ENCODE peak calls at places on chromosome 2, in ten cellular contexts. R is OCI-LY7; U is left ventricle myocardium inferior; A is psoas muscle; K is ovary; D is CD8-positive, alpha-beta T cell; X is adrenal gland; N is coronary artery; I is effector memory CD4-positive, alpha-beta T cell; Q is CD4-positive, alpha-beta memory T cell. O is an unnamed sample.
A peak's percentile ranks its signal among the peaks of the same experiment; 100 is the strongest.

GRCh38 chr2:191228861-191229260 is 16.3 kb upstream of the MYO1B start:
- DNase-seq in R (no peak), U (peak; percentile 65), A (peak; percentile 28), K (no peak), D (no peak), X (no peak), N (no peak), I (no peak), Q (no peak), O (peak; percentile 60)

GRCh38 chr2:126849991-126850535 is 48.6 kb upstream of the TEX51 start:
- DNase-seq in R (no peak), U (no peak), A (no peak), K (no peak), D (no peak), X (no peak), N (peak; percentile 46), I (no peak), Q (no peak), O (no peak)

GRCh38 chr2:177433402-177433801 is 40.8 kb downstream of the AGPS start:
- DNase-seq in R (no peak), U (no peak), A (no peak), K (no peak), D (no peak), X (no peak), N (no peak), I (no peak), Q (no peak), O (no peak)

GRCh38 chr2:135745545-135745944 is 3.9 kb downstream of the UBXN4 start:
- DNase-seq in R (no peak), U (no peak), A (no peak), K (no peak), D (no peak), X (no peak), N (no peak), I (no peak), Q (no peak), O (no peak)

GRCh38 chr2:148122788-148123187 is 101.9 kb downstream of the MBD5 start:
- DNase-seq in R (no peak), U (no peak), A (no peak), K (no peak), D (no peak), X (no peak), N (no peak), I (no peak), Q (no peak), O (no peak)

GRCh38 chr2:10405441-10405840 is 42.7 kb downstream of the ODC1 start:
- DNase-seq in R (no peak), U (peak; percentile 47), A (peak; percentile 82), K (peak; percentile 32), D (no peak), X (peak; percentile 96), N (peak; percentile 97), I (no peak), Q (no peak), O (peak; percentile 56)

GRCh38 chr2:71156531-71156930 is 26.1 kb downstream of the MPHOSPH10 start:
- DNase-seq in R (no peak), U (no peak), A (no peak), K (no peak), D (no peak), X (no peak), N (no peak), I (no peak), Q (no peak), O (no peak)

GRCh38 chr2:25246558-25247290 is 78.3 kb upstream of the POMC start:
- DNase-seq in R (no peak), U (no peak), A (no peak), K (no peak), D (no peak), X (peak; percentile 37), N (no peak), I (no peak), Q (no peak), O (no peak)

DNA sequence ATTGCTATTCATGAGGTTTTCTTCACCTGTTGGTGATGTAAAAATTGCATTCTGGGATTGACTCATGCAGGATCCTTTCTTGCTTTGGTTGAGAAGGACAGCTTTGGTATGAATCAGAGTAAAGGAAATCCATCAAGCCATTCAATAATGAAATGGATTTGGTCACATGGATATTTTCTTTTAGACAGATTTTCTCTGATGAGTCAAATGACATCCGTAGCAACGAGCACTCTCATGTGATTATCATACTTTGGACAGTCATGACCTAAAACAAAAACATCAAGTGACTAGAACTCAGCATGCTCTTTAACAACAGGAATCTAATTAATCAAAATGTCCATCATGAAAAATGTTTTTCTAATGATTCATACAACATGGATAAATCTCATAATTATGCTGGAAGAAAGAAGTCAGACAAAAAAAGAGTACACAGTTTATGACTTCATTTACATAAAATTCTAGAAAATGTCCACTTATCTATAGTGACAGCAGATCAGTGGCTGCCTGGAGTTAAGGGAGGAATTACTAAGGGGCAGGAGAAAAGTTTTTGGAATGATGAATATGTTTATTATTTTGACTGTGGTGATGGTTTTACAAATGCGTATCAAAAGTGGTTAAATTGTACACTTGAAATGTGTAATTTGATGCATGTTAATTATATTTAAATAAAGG is 30.7 kb downstream of the TRAK2 start:
- DNase-seq in R (no peak), U (no peak), A (no peak), K (no peak), D (no peak), X (no peak), N (no peak), I (no peak), Q (no peak), O (no peak)
- H3K4me3 ChIP-seq in R (no peak overlapping the region), U (no peak overlapping the region), A (no peak overlapping the region), K (no peak overlapping the region), D (no peak overlapping the region), X (no peak overlapping the region), N (no peak overlapping the region), I (no peak overlapping the region), Q (no peak overlapping the region), O (no peak overlapping the region)

GRCh38 chr2:86706935-86707334 is 13.2 kb upstream of the RMND5A start:
- DNase-seq in R (no peak), U (no peak), A (no peak), K (no peak), D (no peak), X (no peak), N (no peak), I (no peak), Q (no peak), O (no peak)

GRCh38 chr2:86700705-86701104 is 19.4 kb upstream of the RMND5A start:
- DNase-seq in R (no peak), U (no peak), A (no peak), K (no peak), D (no peak), X (no peak), N (no peak), I (no peak), Q (no peak), O (no peak)

GRCh38 chr2:86706220-86706619 is 13.9 kb upstream of the RMND5A start:
- DNase-seq in R (no peak), U (no peak), A (no peak), K (no peak), D (no peak), X (no peak), N (no peak), I (no peak), Q (no peak), O (no peak)

GRCh38 chr2:86703704-86704370 is 16.3 kb upstream of the RMND5A start:
- DNase-seq in R (no peak), U (peak; percentile 39), A (no peak), K (no peak), D (no peak), X (peak; percentile 20), N (no peak), I (no peak), Q (no peak), O (peak; percentile 81)

GRCh38 chr2:86704482-86704971 is 15.6 kb upstream of the RMND5A start:
- DNase-seq in R (no peak), U (peak; percentile 56), A (no peak), K (peak; percentile 18), D (no peak), X (peak; percentile 27), N (no peak), I (no peak), Q (no peak), O (peak; percentile 63)
- H3K4me3 ChIP-seq in R (no peak overlapping the region), U (peak overlapping the region; percentile 42), A (peak overlapping the region; percentile 53), K (no peak overlapping the region), D (no peak overlapping the region), X (no peak overlapping the region), N (no peak overlapping the region), I (no peak overlapping the region), Q (no peak overlapping the region), O (peak overlapping the region; percentile 12)

GRCh38 chr2:20522311-20522710 is 75.4 kb downstream of the RHOB start:
- DNase-seq in R (no peak), U (no peak), A (no peak), K (no peak), D (no peak), X (no peak), N (no peak), I (no peak), Q (no peak), O (peak; percentile 22)

GRCh38 chr2:20521682-20522189 is 74.9 kb downstream of the RHOB start:
- DNase-seq in R (no peak), U (no peak), A (no peak), K (no peak), D (no peak), X (no peak), N (no peak), I (no peak), Q (no peak), O (no peak)

GRCh38 chr2:20523053-20523452 is 76.2 kb downstream of the RHOB start:
- DNase-seq in R (no peak), U (no peak), A (no peak), K (no peak), D (no peak), X (no peak), N (no peak), I (no peak), Q (no peak), O (no peak)

GRCh38 chr2:20520128-20520527 is 73.3 kb downstream of the RHOB start:
- DNase-seq in R (no peak), U (no peak), A (no peak), K (no peak), D (no peak), X (no peak), N (no peak), I (no peak), Q (no peak), O (no peak)

DNA sequence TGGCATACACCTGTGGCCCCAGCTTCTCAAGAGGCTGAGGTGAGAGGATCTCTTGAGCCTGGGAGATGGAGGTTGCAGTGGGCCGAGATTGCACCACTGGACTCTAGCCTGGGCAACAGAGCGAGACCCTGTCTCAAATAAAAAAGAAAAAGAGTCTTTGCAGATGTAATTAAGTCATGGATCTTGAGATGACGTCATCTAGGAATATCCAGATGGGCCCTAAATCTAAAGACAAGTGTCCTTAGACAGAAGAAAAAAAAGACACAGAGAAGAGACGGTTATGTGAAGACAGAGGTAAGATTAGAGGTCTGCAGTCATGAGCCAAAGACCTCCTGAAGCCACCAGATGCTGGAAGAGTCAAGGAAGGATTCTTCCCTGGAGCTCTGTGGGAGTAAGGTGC is 74.3 kb downstream of the RHOB start:
- DNase-seq in R (no peak), U (no peak), A (no peak), K (no peak), D (no peak), X (no peak), N (no peak), I (no peak), Q (no peak), O (no peak)
- H3K4me3 ChIP-seq in R (no peak overlapping the region), U (no peak overlapping the region), A (no peak overlapping the region), K (no peak overlapping the region), D (no peak overlapping the region), X (no peak overlapping the region), N (no peak overlapping the region), I (no peak overlapping the region), Q (no peak overlapping the region), O (no peak overlapping the region)

GRCh38 chr2:128488429-128488828 is 169.8 kb upstream of the HS6ST1 start:
- DNase-seq in R (no peak), U (no peak), A (no peak), K (no peak), D (no peak), X (no peak), N (no peak), I (no peak), Q (no peak), O (no peak)

GRCh38 chr2:128486640-128487375 is 168.1 kb upstream of the HS6ST1 start:
- DNase-seq in R (no peak), U (no peak), A (no peak), K (no peak), D (no peak), X (no peak), N (no peak), I (no peak), Q (no peak), O (no peak)

GRCh38 chr2:128489580-128490273 is 171.1 kb upstream of the HS6ST1 start:
- DNase-seq in R (no peak), U (no peak), A (no peak), K (no peak), D (no peak), X (no peak), N (peak; percentile 43), I (no peak), Q (no peak), O (no peak)

GRCh38 chr2:128485761-128486639 is 167.3 kb upstream of the HS6ST1 start:
- DNase-seq in R (no peak), U (no peak), A (no peak), K (no peak), D (no peak), X (no peak), N (no peak), I (no peak), Q (no peak), O (peak; percentile 16)

GRCh38 chr2:128487650-128488387 is 169.2 kb upstream of the HS6ST1 start:
- DNase-seq in R (no peak), U (no peak), A (no peak), K (no peak), D (no peak), X (no peak), N (no peak), I (no peak), Q (no peak), O (no peak)
- H3K4me3 ChIP-seq in R (no peak overlapping the region), U (no peak overlapping the region), A (no peak overlapping the region), K (no peak overlapping the region), D (no peak overlapping the region), X (no peak overlapping the region), N (no peak overlapping the region), I (no peak overlapping the region), Q (no peak overlapping the region), O (no peak overlapping the region)